ENCODE peak calls at places on chromosomes 12 and 14, in six cellular contexts. C is tibial artery, R is cardiac muscle cell, Y is neural crest cell, N is uterus, G is body of pancreas. F is an unnamed sample.

GRCh38 chr14:30450620-30451019 is 108.3 kb upstream of the G2E3 start:
- DNase-seq in C (no peak), R (peak; percentile 66), Y (no peak), N (no peak), G (no peak), F (no peak)

GRCh38 chr14:105099778-105100177 is 34.5 kb upstream of the GPR132 start:
- DNase-seq in C (no peak), R (no peak), Y (no peak), N (no peak), G (no peak), F (no peak)

GRCh38 chr12:58372298-58372697 is 430.9 kb downstream of the ATP23 start:
- DNase-seq in C (no peak), R (no peak), Y (no peak), N (no peak), G (no peak), F (no peak)

GRCh38 chr12:19236656-19237055 is 107.1 kb downstream of the PLEKHA5 start:
- DNase-seq in C (no peak), R (no peak), Y (peak; percentile 20), N (no peak), G (no peak), F (peak; percentile 37)

GRCh38 chr12:110931315-110931728 is 10.9 kb upstream of the MYL2 start:
- DNase-seq in C (no peak), R (peak; percentile 96), Y (no peak), N (no peak), G (no peak), F (no peak)

GRCh38 chr12:115398311-115398781 is 714.4 kb upstream of the TBX3 start:
- DNase-seq in C (no peak), R (peak; percentile 19), Y (no peak), N (no peak), G (no peak), F (no peak)

GRCh38 chr12:94694732-94695131 is 44.4 kb upstream of the TMCC3 start:
- DNase-seq in C (no peak), R (no peak), Y (no peak), N (no peak), G (no peak), F (no peak)

GRCh38 chr14:68979722-68980552 is 835 bp upstream of the ACTN1 start:
- DNase-seq in C (peak; percentile 45), R (peak; percentile 62), Y (peak; percentile 22), N (no peak), G (peak; percentile 64), F (peak; percentile 46)

GRCh38 chr12:66851134-66851533 is 172.3 kb upstream of the GRIP1 start:
- DNase-seq in C (no peak), R (no peak), Y (no peak), N (no peak), G (no peak), F (no peak)

GRCh38 chr12:45191239-45191638 is 24.7 kb upstream of the ANO6 start:
- DNase-seq in C (no peak), R (no peak), Y (no peak), N (no peak), G (no peak), F (no peak)

GRCh38 chr14:81555051-81555450 is 21.4 kb upstream of the SEL1L start:
- DNase-seq in C (no peak), R (no peak), Y (no peak), N (no peak), G (peak; percentile 76), F (no peak)

GRCh38 chr12:90128526-90128925 is 419.9 kb upstream of the ATP2B1 start:
- DNase-seq in C (no peak), R (no peak), Y (no peak), N (no peak), G (no peak), F (no peak)

GRCh38 chr14:34062353-34062973 is 111.6 kb upstream of the EGLN3 start:
- DNase-seq in C (no peak), R (no peak), Y (no peak), N (no peak), G (no peak), F (no peak)

GRCh38 chr12:32522322-32523221 is 123.2 kb downstream of the FGD4 start:
- DNase-seq in C (no peak), R (no peak), Y (no peak), N (no peak), G (no peak), F (no peak)

GRCh38 chr12:108664338-108665258 is 30.9 kb upstream of the SELPLG start:
- DNase-seq in C (peak; percentile 93), R (peak; percentile 86), Y (peak; percentile 81), N (peak; percentile 85), G (peak; percentile 83), F (peak; percentile 81)
- TF ChIP-seq CTCF in C (peak; percentile 97), R (peak; percentile 90), Y (peak; percentile 95), N (peak; percentile 98), G (peak; percentile 97), F (peak; percentile 81)

GRCh38 chr12:129067482-129067881 is 214.2 kb downstream of the GLT1D1 start:
- DNase-seq in C (no peak), R (peak; percentile 12), Y (no peak), N (no peak), G (peak; percentile 14), F (no peak)
- TF ChIP-seq CTCF in C (no peak), R (no peak), Y (peak; percentile 47), N (no peak), G (no peak), F (no peak)

GRCh38 chr12:14810167-14810952 is 3.6 kb downstream of the SMCO3 start:
- DNase-seq in C (no peak), R (peak; percentile 11), Y (no peak), N (no peak), G (no peak), F (no peak)

GRCh38 chr12:14811486-14811885 is 2.5 kb downstream of the SMCO3 start:
- DNase-seq in C (no peak), R (no peak), Y (no peak), N (no peak), G (no peak), F (no peak)

GRCh38 chr12:14814082-14814481 is at the start of gene SMCO3:
- DNase-seq in C (no peak), R (no peak), Y (no peak), N (no peak), G (no peak), F (no peak)

DNA sequence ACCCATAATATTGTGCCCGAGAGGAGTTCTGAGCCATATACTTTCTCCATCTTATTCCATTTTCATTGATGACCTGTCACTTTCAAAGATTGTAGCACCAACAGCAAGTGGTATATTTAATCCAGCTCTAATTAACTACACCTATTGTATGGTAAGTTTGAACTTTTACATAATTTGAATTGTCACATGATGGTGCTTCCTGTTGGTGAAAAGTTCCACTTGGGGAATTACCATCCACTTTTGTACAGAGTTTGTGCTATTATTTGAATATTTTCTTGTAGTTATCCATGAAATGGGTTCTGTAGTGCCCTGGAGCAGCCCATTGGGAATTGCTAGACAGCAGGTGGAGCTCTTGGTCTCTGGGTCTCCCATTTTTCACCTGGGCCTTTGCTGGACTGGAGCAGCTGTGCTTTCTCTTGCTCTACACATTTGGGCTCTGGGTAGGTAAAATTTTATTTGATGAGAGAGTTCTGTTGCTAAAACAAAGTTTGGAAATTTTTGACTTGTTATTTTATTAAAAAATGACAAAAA is 3.0 kb downstream of the SMCO3 start:
- DNase-seq in C (no peak), R (no peak), Y (no peak), N (no peak), G (peak; percentile 60), F (no peak)
- TF ChIP-seq CTCF in C (peak; percentile 26), R (peak; percentile 54), Y (no peak), N (no peak), G (peak; percentile 52), F (no peak)

GRCh38 chr14:103561381-103562134 is 899 bp downstream of the BAG5 start:
- DNase-seq in C (no peak), R (peak; percentile 61), Y (no peak), N (peak; percentile 49), G (no peak), F (peak; percentile 72)

GRCh38 chr14:103558071-103558882 is 4.2 kb downstream of the BAG5 start:
- DNase-seq in C (no peak), R (no peak), Y (no peak), N (peak; percentile 65), G (no peak), F (no peak)

GRCh38 chr14:103562135-103562384 is 397 bp downstream of the BAG5 start:
- DNase-seq in C (no peak), R (peak; percentile 70), Y (no peak), N (no peak), G (no peak), F (peak; percentile 62)

GRCh38 chr14:103562385-103563088 is at the start of the genes BAG5 and COA8:
- DNase-seq in C (peak; percentile 76), R (peak; percentile 92), Y (peak; percentile 90), N (peak; percentile 85), G (peak; percentile 87), F (peak; percentile 95)

DNA sequence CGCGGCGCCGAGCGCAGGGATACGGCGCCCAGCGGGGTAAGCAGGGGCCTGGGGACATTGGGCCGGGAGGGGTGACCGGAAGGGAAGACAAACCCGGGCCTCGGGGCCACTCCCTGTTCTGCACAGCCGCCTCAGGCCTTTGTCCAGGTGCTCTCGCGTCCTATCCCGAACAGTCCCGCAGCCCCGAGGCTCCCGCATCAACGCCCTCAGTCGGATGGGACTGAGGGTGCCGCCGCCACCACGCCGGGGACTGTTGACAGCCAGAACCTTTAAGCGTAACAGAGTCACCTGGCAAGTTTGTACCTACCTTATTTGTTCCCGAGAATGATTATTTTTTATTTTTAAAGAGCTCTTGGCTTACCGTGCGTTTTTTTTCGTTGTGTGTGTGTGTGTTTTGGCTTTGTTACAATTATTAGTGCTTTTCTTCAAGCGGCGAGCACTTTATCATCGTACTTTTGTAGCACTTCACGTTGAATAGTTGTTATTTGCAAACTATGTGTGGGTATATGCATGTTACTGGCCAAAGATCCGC is 395 bp downstream of the COA8 start:
- DNase-seq in C (peak; percentile 47), R (no peak), Y (no peak), N (no peak), G (peak; percentile 77), F (no peak)
- TF ChIP-seq CTCF in C (no peak), R (no peak), Y (no peak), N (no peak), G (no peak), F (no peak)

GRCh38 chr14:37592288-37593274 is 2.5 kb downstream of the FOXA1 start:
- DNase-seq in C (no peak), R (no peak), Y (no peak), N (no peak), G (no peak), F (no peak)
- TF ChIP-seq CTCF in C (no peak), R (no peak), Y (no peak), N (no peak), G (no peak), F (no peak)